ENCODE peak calls at places on chromosome 11, in ten cellular contexts. Z is GM23338, A is endothelial cell of umbilical vein, O is spleen, N is stomach, W is H1, S is HL-60, Y is HCT116, Q is upper lobe of left lung, G is Panc1. R is an unnamed sample. For H3K27me3, the result is how much of the 10 kb centered on the place peaks cover.

GRCh38 chr11:121721961-121722360 is 269.2 kb upstream of the SORL1-AS1 start:
- DNase-seq in G (no peak), O (no peak), W (no peak), Y (no peak), N (no peak), S (no peak), Z (no peak), A (no peak), Q (no peak), R (no peak)

GRCh38 chr11:45041556-45041955 is 90.9 kb upstream of the TP53I11 start:
- DNase-seq in Z (no peak), O (no peak), N (no peak), G (no peak), W (no peak), A (no peak), Q (no peak), Y (no peak), S (no peak), R (no peak)

GRCh38 chr11:114925591-114925990 is 247.3 kb downstream of the NXPE2 start:
- DNase-seq in Q (no peak), S (no peak), O (no peak), Z (no peak), A (no peak), W (no peak), N (no peak), G (no peak), Y (no peak), R (no peak)

GRCh38 chr11:121613724-121614123 is 161.0 kb upstream of the SORL1-AS1 start:
- DNase-seq in Q (no peak), O (no peak), Y (no peak), W (no peak), Z (no peak), G (no peak), N (no peak), A (peak), S (no peak), R (no peak)

GRCh38 chr11:122843281-122844150 is 5.2 kb downstream of the CRTAM start:
- DNase-seq in N (no peak), O (no peak), A (no peak), W (no peak), Z (no peak), Q (no peak), S (no peak), Y (no peak), G (no peak), R (no peak)

GRCh38 chr11:19712281-19713220 is at the start of gene NAV2:
- DNase-seq in W (peak), G (peak), Y (peak), Q (peak), O (peak), N (peak), A (peak), Z (peak), S (peak), R (peak)

GRCh38 chr11:45058344-45058743 is 88.1 kb upstream of the PRDM11 start:
- DNase-seq in Q (no peak), A (no peak), G (no peak), O (no peak), W (no peak), N (no peak), Y (no peak), S (no peak), Z (no peak), R (no peak)

GRCh38 chr11:111526501-111526900 is 11.9 kb downstream of the HOATZ start:
- DNase-seq in G (peak), O (no peak), A (no peak), Z (no peak), W (no peak), N (no peak), S (no peak), Y (no peak), Q (no peak), R (no peak)

GRCh38 chr11:60872124-60872951 is 5.0 kb downstream of the ZP1 start:
- DNase-seq in N (peak), Q (no peak), G (no peak), Y (no peak), O (peak), A (no peak), W (no peak), Z (no peak), S (no peak), R (no peak)

GRCh38 chr11:46846510-46846830 is 390 bp upstream of the CKAP5 start:
- DNase-seq in Q (no peak), O (no peak), Z (no peak), S (no peak), N (no peak), W (no peak), Y (no peak), A (no peak), G (no peak), R (no peak)

GRCh38 chr11:73779084-73779902 is 8.4 kb upstream of the MRPL48 start:
- DNase-seq in Z (peak), G (peak), W (peak), Q (peak), O (peak), S (peak), A (peak), N (peak), Y (peak), R (peak)
- TF ChIP-seq POLR2AphosphoS5 in Z (peak), G (peak), W (peak), Q (peak), O (peak), S (peak), A (peak), N (peak), Y (peak), R (peak)

DNA sequence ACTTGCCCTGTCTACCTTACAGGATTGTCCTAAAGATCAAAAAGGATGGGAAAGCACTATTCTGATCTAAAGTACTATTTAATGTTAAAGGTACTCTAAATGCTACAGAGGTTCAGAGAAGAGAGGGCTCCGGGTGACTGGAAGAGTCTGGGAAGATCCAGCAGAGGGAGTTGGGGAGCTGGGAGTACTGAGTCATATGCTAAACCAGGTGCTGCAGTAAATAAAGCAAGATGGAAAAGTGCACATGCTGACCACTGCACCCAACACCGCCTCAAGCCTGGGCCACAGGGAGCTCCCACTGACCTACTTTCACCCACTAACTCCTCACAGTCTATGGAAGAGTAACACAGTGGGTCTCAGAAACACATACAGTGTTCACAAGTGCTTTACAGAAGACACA is 49.3 kb downstream of the WT1 start:
- DNase-seq in N (no peak), S (no peak), W (peak), Q (no peak), G (no peak), A (peak), O (no peak), Z (peak), Y (peak), R (no peak)
- TF ChIP-seq CTCF in N (no peak), S (peak), W (peak), Q (no peak), G (peak), A (peak), O (no peak), Z (peak), Y (peak), R (no peak)

DNA sequence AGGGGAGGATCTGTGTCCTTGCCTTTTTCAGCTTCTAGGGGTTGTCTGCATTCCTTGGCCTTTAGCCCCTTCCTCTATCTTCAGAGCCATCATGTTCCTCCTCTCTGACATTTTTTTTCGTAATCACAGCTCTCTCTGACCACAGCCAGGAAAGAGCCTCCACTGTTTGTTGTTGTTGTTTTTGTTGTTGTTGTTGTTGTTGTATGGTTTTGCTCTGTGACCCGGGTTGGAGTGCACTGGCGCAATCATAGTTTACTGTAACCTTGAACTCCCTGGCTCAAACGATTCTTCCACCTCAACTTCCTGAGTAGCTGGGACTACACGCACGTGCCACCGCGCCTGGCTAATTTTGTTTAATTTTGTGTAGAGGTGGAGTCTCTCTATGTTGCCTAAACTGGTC is 55.3 kb upstream of the KCNQ1OT1 start:
- DNase-seq in A (no peak), N (no peak), Q (no peak), Z (no peak), G (no peak), Y (no peak), W (no peak), O (peak), S (no peak), R (peak)
- H3K27me3 ChIP-seq in A (under half), N (under half), Q (under half), Z (half or more), G (under half), Y (under half), W (under half), O (under half), S (under half), R (under half)

GRCh38 chr11:116211166-116211565 is 561.6 kb downstream of the BUD13 start:
- DNase-seq in Q (no peak), Z (no peak), W (no peak), A (no peak), S (no peak), Y (no peak), N (no peak), O (no peak), G (no peak), R (no peak)

GRCh38 chr11:116210663-116211062 is 562.1 kb downstream of the BUD13 start:
- DNase-seq in Q (no peak), W (no peak), G (no peak), Y (no peak), O (no peak), S (no peak), Z (no peak), A (no peak), N (no peak), R (no peak)

GRCh38 chr11:116202922-116203321 is 569.9 kb downstream of the BUD13 start:
- DNase-seq in Q (no peak), Y (no peak), S (no peak), O (no peak), Z (no peak), W (no peak), G (no peak), A (no peak), N (no peak), R (no peak)

GRCh38 chr11:116207781-116208180 is 565.0 kb downstream of the BUD13 start:
- DNase-seq in Q (peak), W (no peak), G (no peak), S (no peak), N (no peak), Z (no peak), A (no peak), O (no peak), Y (no peak), R (no peak)

GRCh38 chr11:116207349-116207748 is 565.4 kb downstream of the BUD13 start:
- DNase-seq in A (no peak), Q (no peak), G (no peak), N (no peak), W (no peak), Z (no peak), S (no peak), O (no peak), Y (no peak), R (no peak)
- TF ChIP-seq POLR2AphosphoS5 in A (no peak), Q (no peak), G (no peak), N (no peak), W (no peak), Z (no peak), S (no peak), O (no peak), Y (no peak), R (no peak)

GRCh38 chr11:63901660-63902059 is 15.3 kb downstream of the RCOR2 start:
- DNase-seq in G (no peak), W (no peak), S (no peak), A (no peak), N (no peak), O (no peak), Y (no peak), Q (no peak), Z (peak), R (no peak)
- TF ChIP-seq CTCF in G (no peak), W (peak), S (no peak), A (peak), N (no peak), O (no peak), Y (peak), Q (no peak), Z (peak), R (no peak)

GRCh38 chr11:124859171-124859570 is 6.1 kb upstream of the ROBO3 start:
- DNase-seq in Y (no peak), A (no peak), W (no peak), Z (no peak), Q (no peak), S (no peak), G (no peak), O (no peak), N (no peak), R (no peak)
- H3K27me3 ChIP-seq in Y (under half), A (under half), W (under half), Z (half or more), Q (under half), S (under half), G (under half), O (under half), N (under half), R (under half)

GRCh38 chr11:128420943-128421342 is 166.4 kb downstream of the ETS1 start:
- DNase-seq in A (no peak), N (no peak), Y (no peak), G (no peak), O (no peak), S (no peak), Z (no peak), W (no peak), Q (no peak), R (no peak)

GRCh38 chr11:128422576-128423370 is 164.6 kb downstream of the ETS1 start:
- DNase-seq in S (no peak), O (peak), A (no peak), N (peak), W (no peak), Q (peak), Z (no peak), G (no peak), Y (no peak), R (no peak)

GRCh38 chr11:128421577-128421976 is 165.8 kb downstream of the ETS1 start:
- DNase-seq in W (no peak), Z (no peak), Y (no peak), N (no peak), A (no peak), G (no peak), Q (no peak), S (no peak), O (no peak), R (no peak)

GRCh38 chr11:128419012-128419767 is 168.2 kb downstream of the ETS1 start:
- DNase-seq in Y (no peak), Z (no peak), S (no peak), Q (no peak), N (no peak), A (no peak), G (no peak), W (no peak), O (no peak), R (no peak)

DNA sequence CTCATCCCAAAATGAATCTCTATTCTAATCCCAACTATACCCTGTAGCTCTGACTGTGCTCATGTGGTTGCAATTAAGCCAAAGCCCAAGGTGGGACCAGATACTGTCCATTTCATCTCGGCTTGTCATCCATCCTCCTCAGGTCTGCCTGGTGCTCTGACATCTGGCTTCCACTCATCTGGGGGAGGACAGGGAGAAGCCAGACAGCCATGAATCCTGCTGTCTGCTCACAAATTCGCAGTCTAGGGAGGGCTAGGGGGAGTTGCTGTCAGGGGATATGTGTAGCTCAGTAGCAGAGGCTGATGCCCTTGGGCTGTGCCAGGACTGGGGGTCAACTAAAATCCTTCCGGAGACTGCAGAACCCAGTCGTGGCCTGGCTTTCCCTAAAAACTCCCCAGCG is 167.1 kb downstream of the ETS1 start:
- DNase-seq in W (no peak), A (no peak), G (no peak), O (no peak), Y (no peak), Z (no peak), S (no peak), Q (no peak), N (no peak), R (no peak)
- TF ChIP-seq POLR2AphosphoS5 in W (no peak), A (no peak), G (no peak), O (no peak), Y (no peak), Z (no peak), S (no peak), Q (no peak), N (no peak), R (no peak)

GRCh38 chr11:32391965-32392553 is 43.3 kb downstream of the WT1 start:
- DNase-seq in O (no peak), N (no peak), Z (no peak), Y (no peak), Q (no peak), A (no peak), S (no peak), G (no peak), W (no peak), R (no peak)
- TF ChIP-seq CTCF in O (no peak), N (no peak), Z (no peak), Y (no peak), Q (no peak), A (no peak), S (no peak), G (no peak), W (no peak), R (no peak)

GRCh38 chr11:2591805-2592204 is 108.0 kb downstream of the KCNQ1OT1 start:
- DNase-seq in N (no peak), W (no peak), S (no peak), O (no peak), Z (no peak), A (no peak), Q (peak), Y (no peak), G (no peak), R (no peak)

GRCh38 chr11:2593393-2593950 is 106.3 kb downstream of the KCNQ1OT1 start:
- DNase-seq in Q (no peak), W (no peak), Y (no peak), N (no peak), A (no peak), O (no peak), Z (no peak), G (no peak), S (no peak), R (peak)

GRCh38 chr11:2592559-2593392 is 107.0 kb downstream of the KCNQ1OT1 start:
- DNase-seq in Z (no peak), W (no peak), S (no peak), O (peak), Y (no peak), G (no peak), A (no peak), Q (peak), N (no peak), R (peak)

GRCh38 chr11:2594267-2594666 is 105.5 kb downstream of the KCNQ1OT1 start:
- DNase-seq in O (no peak), Z (no peak), Q (no peak), W (no peak), G (no peak), A (no peak), N (no peak), S (no peak), Y (no peak), R (no peak)

GRCh38 chr11:2595205-2595604 is 104.6 kb downstream of the KCNQ1OT1 start:
- DNase-seq in A (no peak), N (no peak), G (no peak), Y (no peak), O (no peak), S (no peak), Z (no peak), W (no peak), Q (no peak), R (no peak)
- H3K27me3 ChIP-seq in A (under half), N (under half), G (under half), Y (under half), O (under half), S (under half), Z (half or more), W (under half), Q (under half), R (under half)

GRCh38 chr11:79122759-79123158 is 318.1 kb downstream of the TENM4 start:
- DNase-seq in W (no peak), O (no peak), S (no peak), Z (no peak), Q (no peak), G (no peak), A (no peak), N (no peak), Y (no peak), R (no peak)

GRCh38 chr11:79116600-79116999 is 324.2 kb downstream of the TENM4 start:
- DNase-seq in Q (no peak), N (no peak), W (no peak), O (no peak), G (no peak), Y (no peak), S (no peak), Z (no peak), A (no peak), R (no peak)

GRCh38 chr11:79121351-79121750 is 319.5 kb downstream of the TENM4 start:
- DNase-seq in Q (no peak), O (no peak), S (no peak), W (no peak), Y (no peak), Z (no peak), N (no peak), G (no peak), A (no peak), R (no peak)

GRCh38 chr11:79117488-79117887 is 323.3 kb downstream of the TENM4 start:
- DNase-seq in W (no peak), S (no peak), Q (no peak), Z (no peak), A (no peak), O (no peak), Y (no peak), G (no peak), N (no peak), R (no peak)

DNA sequence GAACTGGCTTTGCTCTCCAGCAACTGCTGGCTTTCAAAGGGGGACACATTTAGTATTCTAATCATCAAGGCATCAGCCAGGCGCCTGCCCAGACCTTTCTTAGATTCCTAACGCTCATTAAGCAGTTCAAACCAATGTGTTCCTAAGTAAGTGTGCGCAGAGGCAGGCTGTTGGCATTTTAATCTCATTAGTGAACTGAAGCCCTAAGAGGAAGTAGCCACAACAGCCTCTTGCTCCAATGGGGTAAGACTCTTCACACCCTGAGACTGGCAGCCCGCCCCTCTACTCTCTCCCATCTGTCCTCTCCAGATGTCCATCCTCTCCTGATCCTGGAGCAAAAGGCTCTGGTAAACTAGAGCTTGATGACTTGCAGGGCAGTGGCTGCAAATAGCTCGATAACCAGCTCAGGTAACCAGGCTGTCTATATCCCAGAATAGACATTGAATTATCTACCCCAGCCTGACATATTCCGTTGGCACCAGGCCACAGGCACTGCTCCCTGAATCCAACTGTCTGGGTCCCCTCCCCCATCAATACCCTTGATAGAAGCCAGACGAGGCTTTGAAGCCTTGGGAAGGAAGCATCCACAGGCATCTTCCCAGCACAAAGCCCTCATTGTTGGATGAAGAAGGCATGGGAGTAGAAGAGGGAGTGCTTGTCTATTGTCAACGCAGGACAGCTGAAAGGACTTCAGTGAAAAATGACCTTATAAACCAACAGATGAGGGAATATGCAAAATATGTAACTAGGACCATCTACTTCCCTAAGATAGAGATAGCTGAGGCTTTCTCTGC is 321.1 kb downstream of the TENM4 start:
- DNase-seq in S (no peak), N (no peak), Y (no peak), Q (no peak), W (no peak), A (no peak), G (no peak), Z (no peak), O (no peak), R (no peak)
- TF ChIP-seq POLR2AphosphoS5 in S (no peak), N (no peak), Y (no peak), Q (no peak), W (no peak), A (no peak), G (no peak), Z (no peak), O (no peak), R (no peak)